ENCODE peak calls at places on chromosomes 12 and 14, in four cellular contexts. One of them, this sample, is unnamed.

GRCh38 chr14:30938617-30939016 is 64.3 kb downstream of the COCH start:
- DNase-seq in HCT116: no peak
- DNase-seq in H1: no peak
- DNase-seq in GM12878: no peak
- DNase-seq in this sample: no peak

GRCh38 chr12:6608592-6609311 is 1.6 kb upstream of the CHD4 start:
- DNase-seq in HCT116: no peak
- DNase-seq in H1: no peak
- DNase-seq in GM12878: no peak
- DNase-seq in this sample: peak; percentile 33

GRCh38 chr12:124613151-124613585 is 45.8 kb upstream of the NCOR2 start:
- DNase-seq in HCT116: no peak
- DNase-seq in H1: no peak
- DNase-seq in GM12878: no peak
- DNase-seq in this sample: no peak

GRCh38 chr14:90194706-90195105 is 61.6 kb upstream of the PSMC1 start:
- DNase-seq in HCT116: no peak
- DNase-seq in H1: no peak
- DNase-seq in GM12878: no peak
- DNase-seq in this sample: no peak

GRCh38 chr12:54477259-54477658 is 3.9 kb upstream of the GTSF1 start:
- DNase-seq in HCT116: no peak
- DNase-seq in H1: no peak
- DNase-seq in GM12878: no peak
- DNase-seq in this sample: no peak

GRCh38 chr12:94020335-94020734 is 128.0 kb upstream of the PLXNC1 start:
- DNase-seq in HCT116: no peak
- DNase-seq in H1: no peak
- DNase-seq in GM12878: no peak
- DNase-seq in this sample: no peak

GRCh38 chr14:91246051-91246852 is 1.7 kb upstream of the GPR68 start:
- DNase-seq in HCT116: no peak
- DNase-seq in H1: no peak
- DNase-seq in GM12878: no peak
- DNase-seq in this sample: no peak

GRCh38 chr12:55051197-55051920 is 31.6 kb downstream of the NEUROD4 start:
- DNase-seq in HCT116: no peak
- DNase-seq in H1: no peak
- DNase-seq in GM12878: no peak
- DNase-seq in this sample: no peak

GRCh38 chr12:124489220-124489619 is 78.2 kb downstream of the NCOR2 start:
- DNase-seq in HCT116: no peak
- DNase-seq in H1: no peak
- DNase-seq in GM12878: no peak
- DNase-seq in this sample: no peak

GRCh38 chr14:68865542-68865941 is 72.7 kb upstream of the ZFP36L1 start:
- DNase-seq in HCT116: no peak
- DNase-seq in H1: no peak
- DNase-seq in GM12878: no peak
- DNase-seq in this sample: no peak

GRCh38 chr12:57939291-57939690 is 2.1 kb upstream of the ATP23 start:
- DNase-seq in HCT116: no peak
- DNase-seq in H1: no peak
- DNase-seq in GM12878: no peak
- DNase-seq in this sample: no peak

GRCh38 chr14:85533821-85534271 is 3.9 kb downstream of the FLRT2 start:
- DNase-seq in HCT116: no peak
- DNase-seq in H1: no peak
- DNase-seq in GM12878: no peak
- DNase-seq in this sample: no peak

GRCh38 chr14:101070540-101071492 is 167.3 kb upstream of the RTL1 start:
- DNase-seq in HCT116: no peak
- DNase-seq in H1: no peak
- DNase-seq in GM12878: no peak
- DNase-seq in this sample: no peak

GRCh38 chr14:77065851-77066554 is 32.1 kb upstream of the CIPC start:
- DNase-seq in HCT116: no peak
- DNase-seq in H1: no peak
- DNase-seq in GM12878: no peak
- DNase-seq in this sample: no peak

GRCh38 chr14:68981539-68981976 is 2.5 kb upstream of the ACTN1 start:
- DNase-seq in HCT116: no peak
- DNase-seq in H1: no peak
- DNase-seq in GM12878: no peak
- DNase-seq in this sample: no peak

GRCh38 chr14:81268016-81268416 is 47.3 kb upstream of the GTF2A1 start:
- DNase-seq in HCT116: no peak
- DNase-seq in H1: no peak
- DNase-seq in GM12878: no peak
- DNase-seq in this sample: peak; percentile 61

GRCh38 chr12:96208801-96209534 is 14.8 kb downstream of the ELK3 start:
- DNase-seq in HCT116: no peak
- DNase-seq in H1: no peak
- DNase-seq in GM12878: no peak
- DNase-seq in this sample: no peak

GRCh38 chr14:51884086-51884927 is 23.9 kb downstream of the GNG2 start:
- DNase-seq in HCT116: no peak
- DNase-seq in H1: no peak
- DNase-seq in GM12878: no peak
- DNase-seq in this sample: no peak

GRCh38 chr12:4762773-4763172 is 42.6 kb downstream of the GALNT8 start:
- DNase-seq in HCT116: no peak
- DNase-seq in H1: no peak
- DNase-seq in GM12878: no peak
- DNase-seq in this sample: no peak

GRCh38 chr12:11718768-11719253 is 69.3 kb downstream of the ETV6 start:
- DNase-seq in HCT116: no peak
- DNase-seq in H1: no peak
- DNase-seq in GM12878: no peak
- DNase-seq in this sample: no peak

GRCh38 chr14:68820536-68820935 is 27.7 kb upstream of the ZFP36L1 start:
- DNase-seq in HCT116: no peak
- DNase-seq in H1: no peak
- DNase-seq in GM12878: no peak
- DNase-seq in this sample: no peak

GRCh38 chr12:96208346-96208745 is 14.2 kb downstream of the ELK3 start:
- DNase-seq in HCT116: no peak
- DNase-seq in H1: no peak
- DNase-seq in GM12878: no peak
- DNase-seq in this sample: no peak

DNA sequence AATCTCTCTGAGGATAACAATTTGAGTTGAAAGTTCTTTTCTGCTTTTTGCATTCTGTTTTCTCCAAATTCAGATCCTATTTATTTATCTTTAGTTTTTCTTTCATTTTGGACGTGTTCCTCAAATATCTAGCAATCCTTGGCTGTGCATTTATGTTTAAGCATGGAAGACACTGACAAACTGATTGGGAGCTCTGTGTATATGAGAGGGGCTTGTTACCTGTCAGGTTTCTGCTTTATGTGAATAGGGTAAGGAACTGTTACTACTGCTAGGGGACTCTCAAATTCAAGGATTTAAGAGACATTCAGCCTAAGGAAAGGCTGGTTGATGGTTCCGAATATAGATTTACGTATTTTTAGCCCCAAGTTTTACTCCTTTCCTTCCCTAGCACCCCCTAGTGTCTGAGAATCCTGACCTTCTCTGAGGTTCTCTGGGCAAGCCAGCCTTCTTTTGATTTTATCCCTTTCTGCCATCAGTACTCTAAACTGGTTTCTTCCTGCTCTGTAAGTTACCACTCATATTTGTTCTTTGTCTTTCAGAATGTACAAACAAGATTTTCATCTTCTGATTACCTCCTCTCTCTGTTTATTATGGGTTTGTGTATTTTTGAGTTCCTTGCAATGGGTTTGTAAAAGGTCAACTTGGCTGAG is 30.5 kb downstream of the YLPM1 start:
- DNase-seq in HCT116: no peak
- DNase-seq in H1: no peak
- DNase-seq in GM12878: no peak
- DNase-seq in this sample: peak; percentile 12
- TF ChIP-seq EGR1 in HCT116: no peak
- TF ChIP-seq EGR1 in H1: no peak
- TF ChIP-seq EGR1 in GM12878: no peak
- TF ChIP-seq EGR1 in this sample: no peak

DNA sequence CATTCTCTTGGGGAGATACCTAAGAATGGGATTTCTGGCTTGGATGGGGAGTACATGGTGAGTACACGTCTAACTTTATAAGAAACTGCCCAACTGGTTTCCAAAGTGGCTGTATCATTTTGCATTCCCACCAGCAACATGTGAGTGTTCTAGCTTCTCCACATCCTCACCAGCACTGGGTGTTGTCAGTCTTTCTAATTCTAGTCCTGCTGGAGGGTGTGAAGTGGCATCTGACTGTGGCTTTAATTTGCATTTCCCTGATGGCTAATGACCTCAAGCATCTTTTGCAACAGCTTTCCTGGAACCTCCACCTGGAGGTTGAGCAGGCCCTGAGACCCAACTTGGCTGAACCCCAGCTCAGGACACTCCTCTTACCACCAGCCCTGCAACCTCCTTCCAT is 17.8 kb downstream of the SELPLG start:
- DNase-seq in HCT116: no peak
- DNase-seq in H1: no peak
- DNase-seq in GM12878: no peak
- DNase-seq in this sample: no peak
- H3K27ac ChIP-seq in HCT116: no peak overlapping the region
- H3K27ac ChIP-seq in H1: no peak overlapping the region
- H3K27ac ChIP-seq in GM12878: peak overlapping the region; percentile 99
- H3K27ac ChIP-seq in this sample: no peak overlapping the region

GRCh38 chr12:18556081-18556645 is 181.6 kb downstream of the PLCZ1 start:
- DNase-seq in HCT116: no peak
- DNase-seq in H1: no peak
- DNase-seq in GM12878: no peak
- DNase-seq in this sample: no peak

GRCh38 chr12:18551703-18552102 is 186.1 kb downstream of the PLCZ1 start:
- DNase-seq in HCT116: no peak
- DNase-seq in H1: no peak
- DNase-seq in GM12878: no peak
- DNase-seq in this sample: no peak

GRCh38 chr12:18549598-18549997 is 188.2 kb downstream of the PLCZ1 start:
- DNase-seq in HCT116: no peak
- DNase-seq in H1: no peak
- DNase-seq in GM12878: no peak
- DNase-seq in this sample: no peak

DNA sequence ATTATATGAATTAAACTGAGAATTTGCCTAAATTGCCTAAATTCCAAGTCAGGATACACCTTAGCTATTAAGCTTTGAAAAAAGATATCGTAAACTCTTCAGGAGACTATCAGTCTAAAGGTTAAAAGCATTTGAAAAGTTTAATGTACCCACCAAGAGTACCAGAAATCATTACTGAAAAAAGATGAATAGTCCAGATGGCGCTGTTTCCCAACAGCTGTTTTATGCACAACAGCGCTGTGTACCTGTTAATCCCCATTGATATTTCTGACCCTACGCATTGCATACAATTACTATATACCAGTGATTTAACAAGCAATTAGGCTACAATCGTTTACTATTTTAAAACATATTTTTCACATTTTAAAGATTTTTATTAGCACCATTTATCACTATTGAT is 185.0 kb downstream of the PLCZ1 start:
- DNase-seq in HCT116: no peak
- DNase-seq in H1: no peak
- DNase-seq in GM12878: no peak
- DNase-seq in this sample: no peak
- TF ChIP-seq EGR1 in HCT116: no peak
- TF ChIP-seq EGR1 in H1: no peak
- TF ChIP-seq EGR1 in GM12878: no peak
- TF ChIP-seq EGR1 in this sample: no peak

DNA sequence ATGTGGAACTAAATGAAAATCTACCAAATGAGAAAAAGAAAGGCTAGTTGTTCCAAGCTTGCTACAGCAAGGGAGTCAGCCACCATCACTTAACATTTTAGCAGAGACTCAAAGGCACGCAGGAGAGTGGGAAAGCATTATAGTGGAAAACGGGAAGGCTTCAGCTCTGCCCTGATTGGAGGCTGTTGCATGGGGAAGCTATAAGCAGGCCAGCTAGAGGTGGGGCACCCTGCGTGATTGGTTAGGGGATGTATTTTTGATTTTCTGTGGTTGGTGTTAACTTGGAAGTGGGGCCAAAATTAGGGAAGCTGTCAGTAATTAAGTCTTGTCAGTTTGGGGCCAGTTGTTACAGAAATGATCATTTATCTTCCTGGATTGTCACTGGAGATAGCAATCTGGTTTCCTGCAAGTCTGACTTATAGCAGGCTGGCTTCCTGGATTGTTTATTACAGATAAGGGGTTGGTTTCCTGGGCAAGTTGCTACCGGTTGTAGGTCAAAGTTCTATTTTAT is 93.9 kb downstream of the FAR2 start:
- DNase-seq in HCT116: no peak
- DNase-seq in H1: no peak
- DNase-seq in GM12878: no peak
- DNase-seq in this sample: no peak
- H3K27ac ChIP-seq in HCT116: no peak overlapping the region
- H3K27ac ChIP-seq in H1: no peak overlapping the region
- H3K27ac ChIP-seq in GM12878: peak overlapping the region; percentile 27
- H3K27ac ChIP-seq in this sample: no peak overlapping the region

GRCh38 chr12:104365921-104366410 is 62.4 kb downstream of the EID3 start:
- DNase-seq in HCT116: no peak
- DNase-seq in H1: no peak
- DNase-seq in GM12878: no peak
- DNase-seq in this sample: no peak
- TF ChIP-seq EGR1 in HCT116: no peak
- TF ChIP-seq EGR1 in H1: no peak
- TF ChIP-seq EGR1 in GM12878: no peak
- TF ChIP-seq EGR1 in this sample: no peak

DNA sequence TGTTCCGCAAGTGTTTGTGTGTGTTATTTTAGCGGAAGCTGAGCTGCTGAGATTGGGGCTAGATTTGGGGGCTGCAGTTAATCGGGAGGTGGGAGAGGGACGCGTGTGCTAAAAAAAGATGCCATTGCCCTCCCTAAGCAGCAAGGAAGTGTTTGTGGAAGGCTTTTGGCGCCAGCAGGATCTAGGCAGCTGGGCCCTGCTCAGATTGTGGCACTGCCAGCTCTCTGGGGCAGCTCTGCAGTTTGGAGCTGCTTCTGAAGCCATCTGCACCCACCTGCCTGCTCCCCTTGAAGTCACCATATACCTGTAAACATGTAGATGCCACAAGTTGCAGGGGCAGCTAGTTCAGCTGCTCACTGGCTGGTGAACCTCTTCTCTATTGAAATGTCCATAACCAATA is 28.8 kb downstream of the TPCN1 start:
- DNase-seq in HCT116: no peak
- DNase-seq in H1: no peak
- DNase-seq in GM12878: no peak
- DNase-seq in this sample: no peak
- H3K27ac ChIP-seq in HCT116: no peak overlapping the region
- H3K27ac ChIP-seq in H1: no peak overlapping the region
- H3K27ac ChIP-seq in GM12878: no peak overlapping the region
- H3K27ac ChIP-seq in this sample: no peak overlapping the region